ENCODE peak calls at places on chromosomes 7 and 10, in five cellular contexts. One of them, this sample, is unnamed.

GRCh38 chr7:30969604-30969970 is 5.8 kb downstream of the GHRHR start:
- DNase-seq in Peyer's patch: no peak
- DNase-seq in gastrocnemius medialis: no peak
- DNase-seq in uterus: no peak
- DNase-seq in thyroid gland: no peak
- DNase-seq in this sample: no peak

GRCh38 chr10:11162828-11163599 is 145.3 kb downstream of the CELF2 start:
- DNase-seq in Peyer's patch: no peak
- DNase-seq in uterus: peak
- DNase-seq in gastrocnemius medialis: peak
- DNase-seq in thyroid gland: peak
- DNase-seq in this sample: peak

GRCh38 chr10:88791924-88792323 is 10.6 kb upstream of the LIPM start:
- DNase-seq in thyroid gland: peak
- DNase-seq in uterus: no peak
- DNase-seq in gastrocnemius medialis: no peak
- DNase-seq in Peyer's patch: no peak
- DNase-seq in this sample: no peak

GRCh38 chr10:114957673-114958072 is 19.7 kb downstream of the TRUB1 start:
- DNase-seq in gastrocnemius medialis: no peak
- DNase-seq in Peyer's patch: no peak
- DNase-seq in uterus: no peak
- DNase-seq in thyroid gland: no peak
- DNase-seq in this sample: no peak

GRCh38 chr7:107989618-107990373 is 13.2 kb downstream of the LAMB1 start:
- DNase-seq in Peyer's patch: no peak
- DNase-seq in uterus: no peak
- DNase-seq in gastrocnemius medialis: no peak
- DNase-seq in thyroid gland: no peak
- DNase-seq in this sample: no peak

GRCh38 chr10:76195990-76196389 is 764.6 kb downstream of the LRMDA start:
- DNase-seq in thyroid gland: no peak
- DNase-seq in uterus: no peak
- DNase-seq in gastrocnemius medialis: no peak
- DNase-seq in Peyer's patch: no peak
- DNase-seq in this sample: no peak

GRCh38 chr10:19817251-19818046 is 1.2 kb downstream of the PLXDC2 start:
- DNase-seq in gastrocnemius medialis: peak
- DNase-seq in Peyer's patch: peak
- DNase-seq in uterus: peak
- DNase-seq in thyroid gland: peak
- DNase-seq in this sample: no peak

GRCh38 chr10:103542764-103543616 is 49.5 kb downstream of the NEURL1 start:
- DNase-seq in gastrocnemius medialis: no peak
- DNase-seq in Peyer's patch: peak
- DNase-seq in thyroid gland: peak
- DNase-seq in uterus: peak
- DNase-seq in this sample: no peak

GRCh38 chr10:102776779-102777417 is 33.1 kb downstream of the WBP1L start:
- DNase-seq in uterus: peak
- DNase-seq in Peyer's patch: no peak
- DNase-seq in gastrocnemius medialis: peak
- DNase-seq in thyroid gland: peak
- DNase-seq in this sample: peak

GRCh38 chr7:1127001-1127400 is 33.0 kb downstream of the ZFAND2A start:
- DNase-seq in gastrocnemius medialis: no peak
- DNase-seq in uterus: no peak
- DNase-seq in Peyer's patch: no peak
- DNase-seq in thyroid gland: no peak
- DNase-seq in this sample: no peak

GRCh38 chr10:36367362-36367761 is 725.3 kb upstream of the FZD8 start:
- DNase-seq in gastrocnemius medialis: no peak
- DNase-seq in Peyer's patch: no peak
- DNase-seq in thyroid gland: no peak
- DNase-seq in uterus: no peak
- DNase-seq in this sample: no peak

GRCh38 chr10:94125856-94126255 is 132.1 kb downstream of the PLCE1 start:
- DNase-seq in uterus: no peak
- DNase-seq in gastrocnemius medialis: no peak
- DNase-seq in thyroid gland: no peak
- DNase-seq in Peyer's patch: no peak
- DNase-seq in this sample: no peak

GRCh38 chr7:81159402-81159801 is 240.6 kb upstream of the SEMA3C start:
- DNase-seq in uterus: no peak
- DNase-seq in thyroid gland: no peak
- DNase-seq in Peyer's patch: no peak
- DNase-seq in gastrocnemius medialis: no peak
- DNase-seq in this sample: no peak

GRCh38 chr7:34296663-34297062 is 361.4 kb upstream of the NPSR1 start:
- DNase-seq in Peyer's patch: no peak
- DNase-seq in thyroid gland: no peak
- DNase-seq in uterus: no peak
- DNase-seq in gastrocnemius medialis: no peak
- DNase-seq in this sample: no peak

GRCh38 chr10:101136007-101136707 is 5.1 kb downstream of the TLX1 start:
- DNase-seq in thyroid gland: no peak
- DNase-seq in gastrocnemius medialis: no peak
- DNase-seq in Peyer's patch: no peak
- DNase-seq in uterus: no peak
- DNase-seq in this sample: no peak

GRCh38 chr10:103044942-103045489 is 126.9 kb downstream of the CNNM2 start:
- DNase-seq in uterus: no peak
- DNase-seq in gastrocnemius medialis: no peak
- DNase-seq in Peyer's patch: no peak
- DNase-seq in thyroid gland: no peak
- DNase-seq in this sample: no peak

GRCh38 chr7:73769481-73770001 is 529 bp downstream of the CLDN3 start:
- DNase-seq in uterus: no peak
- DNase-seq in gastrocnemius medialis: no peak
- DNase-seq in Peyer's patch: no peak
- DNase-seq in thyroid gland: peak
- DNase-seq in this sample: no peak

GRCh38 chr7:73766556-73767229 is 3.4 kb downstream of the CLDN3 start:
- DNase-seq in Peyer's patch: no peak
- DNase-seq in thyroid gland: no peak
- DNase-seq in gastrocnemius medialis: no peak
- DNase-seq in uterus: no peak
- DNase-seq in this sample: no peak

GRCh38 chr7:73770002-73770859 is at the start of gene CLDN3:
- DNase-seq in uterus: no peak
- DNase-seq in thyroid gland: peak
- DNase-seq in Peyer's patch: peak
- DNase-seq in gastrocnemius medialis: no peak
- DNase-seq in this sample: no peak

GRCh38 chr7:73770860-73771665 is 993 bp upstream of the CLDN3 start:
- DNase-seq in thyroid gland: peak
- DNase-seq in Peyer's patch: no peak
- DNase-seq in gastrocnemius medialis: no peak
- DNase-seq in uterus: no peak
- DNase-seq in this sample: no peak

GRCh38 chr7:73768661-73769480 is 1.2 kb downstream of the CLDN3 start:
- DNase-seq in thyroid gland: peak
- DNase-seq in uterus: no peak
- DNase-seq in gastrocnemius medialis: no peak
- DNase-seq in Peyer's patch: peak
- DNase-seq in this sample: no peak
- H3K4me3 ChIP-seq in thyroid gland: peak
- H3K4me3 ChIP-seq in uterus: no peak
- H3K4me3 ChIP-seq in gastrocnemius medialis: no peak
- H3K4me3 ChIP-seq in Peyer's patch: peak
- H3K4me3 ChIP-seq in this sample: peak

GRCh38 chr10:86708068-86708782 is 39.9 kb downstream of the LDB3 start:
- DNase-seq in gastrocnemius medialis: no peak
- DNase-seq in uterus: no peak
- DNase-seq in thyroid gland: no peak
- DNase-seq in Peyer's patch: no peak
- DNase-seq in this sample: peak

GRCh38 chr10:86708783-86709778 is 40.8 kb downstream of the LDB3 start:
- DNase-seq in Peyer's patch: no peak
- DNase-seq in uterus: no peak
- DNase-seq in gastrocnemius medialis: no peak
- DNase-seq in thyroid gland: peak
- DNase-seq in this sample: no peak

GRCh38 chr10:86706401-86706841 is 38.1 kb downstream of the LDB3 start:
- DNase-seq in thyroid gland: no peak
- DNase-seq in uterus: no peak
- DNase-seq in gastrocnemius medialis: peak
- DNase-seq in Peyer's patch: peak
- DNase-seq in this sample: no peak

GRCh38 chr10:86706977-86707376 is 38.7 kb downstream of the LDB3 start:
- DNase-seq in uterus: no peak
- DNase-seq in Peyer's patch: no peak
- DNase-seq in thyroid gland: no peak
- DNase-seq in gastrocnemius medialis: no peak
- DNase-seq in this sample: no peak

GRCh38 chr10:86707505-86707904 is 39.2 kb downstream of the LDB3 start:
- DNase-seq in Peyer's patch: no peak
- DNase-seq in gastrocnemius medialis: no peak
- DNase-seq in uterus: no peak
- DNase-seq in thyroid gland: no peak
- DNase-seq in this sample: peak
- H3K27ac ChIP-seq in Peyer's patch: no peak
- H3K27ac ChIP-seq in gastrocnemius medialis: peak
- H3K27ac ChIP-seq in uterus: no peak
- H3K27ac ChIP-seq in thyroid gland: no peak
- H3K27ac ChIP-seq in this sample: no peak

GRCh38 chr10:132338876-132339275 is 6.9 kb downstream of the LRRC27 start:
- DNase-seq in gastrocnemius medialis: no peak
- DNase-seq in thyroid gland: no peak
- DNase-seq in uterus: no peak
- DNase-seq in Peyer's patch: no peak
- DNase-seq in this sample: no peak

GRCh38 chr10:132339276-132339675 is 7.3 kb downstream of the LRRC27 start:
- DNase-seq in uterus: no peak
- DNase-seq in gastrocnemius medialis: no peak
- DNase-seq in thyroid gland: no peak
- DNase-seq in Peyer's patch: no peak
- DNase-seq in this sample: no peak

GRCh38 chr10:132342553-132342952 is 10.6 kb downstream of the LRRC27 start:
- DNase-seq in thyroid gland: no peak
- DNase-seq in Peyer's patch: no peak
- DNase-seq in gastrocnemius medialis: no peak
- DNase-seq in uterus: no peak
- DNase-seq in this sample: no peak

GRCh38 chr10:132341781-132342180 is 9.8 kb downstream of the LRRC27 start:
- DNase-seq in uterus: no peak
- DNase-seq in gastrocnemius medialis: no peak
- DNase-seq in Peyer's patch: no peak
- DNase-seq in thyroid gland: no peak
- DNase-seq in this sample: no peak

GRCh38 chr10:132341017-132341416 is 9.0 kb downstream of the LRRC27 start:
- DNase-seq in Peyer's patch: no peak
- DNase-seq in uterus: no peak
- DNase-seq in gastrocnemius medialis: no peak
- DNase-seq in thyroid gland: no peak
- DNase-seq in this sample: no peak
- TF ChIP-seq CTCF in Peyer's patch: no peak
- TF ChIP-seq CTCF in uterus: no peak
- TF ChIP-seq CTCF in gastrocnemius medialis: no peak
- TF ChIP-seq CTCF in thyroid gland: no peak
- TF ChIP-seq CTCF in this sample: no peak

DNA sequence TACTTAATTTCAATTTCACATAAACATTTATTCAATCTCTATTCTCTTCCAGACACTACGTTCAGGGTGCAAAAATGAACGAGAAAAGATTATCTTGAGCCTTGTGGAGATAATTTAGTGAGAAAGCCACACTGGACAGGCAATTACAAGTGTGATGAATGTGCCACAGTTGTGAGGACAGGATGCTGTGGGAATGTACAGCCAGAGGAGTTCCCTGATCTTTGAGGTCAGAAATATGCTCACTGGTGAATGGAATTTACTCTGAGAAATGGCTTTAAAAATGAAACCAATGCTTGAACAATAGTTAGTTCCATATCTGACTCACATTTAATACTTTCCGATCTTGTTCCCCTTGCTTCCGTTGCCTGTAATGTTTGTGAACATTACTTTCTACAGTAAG is 864.8 kb downstream of the GATA3 start:
- DNase-seq in thyroid gland: no peak
- DNase-seq in Peyer's patch: no peak
- DNase-seq in uterus: no peak
- DNase-seq in gastrocnemius medialis: no peak
- DNase-seq in this sample: no peak
- H3K4me3 ChIP-seq in thyroid gland: no peak
- H3K4me3 ChIP-seq in Peyer's patch: no peak
- H3K4me3 ChIP-seq in uterus: no peak
- H3K4me3 ChIP-seq in gastrocnemius medialis: no peak
- H3K4me3 ChIP-seq in this sample: no peak

DNA sequence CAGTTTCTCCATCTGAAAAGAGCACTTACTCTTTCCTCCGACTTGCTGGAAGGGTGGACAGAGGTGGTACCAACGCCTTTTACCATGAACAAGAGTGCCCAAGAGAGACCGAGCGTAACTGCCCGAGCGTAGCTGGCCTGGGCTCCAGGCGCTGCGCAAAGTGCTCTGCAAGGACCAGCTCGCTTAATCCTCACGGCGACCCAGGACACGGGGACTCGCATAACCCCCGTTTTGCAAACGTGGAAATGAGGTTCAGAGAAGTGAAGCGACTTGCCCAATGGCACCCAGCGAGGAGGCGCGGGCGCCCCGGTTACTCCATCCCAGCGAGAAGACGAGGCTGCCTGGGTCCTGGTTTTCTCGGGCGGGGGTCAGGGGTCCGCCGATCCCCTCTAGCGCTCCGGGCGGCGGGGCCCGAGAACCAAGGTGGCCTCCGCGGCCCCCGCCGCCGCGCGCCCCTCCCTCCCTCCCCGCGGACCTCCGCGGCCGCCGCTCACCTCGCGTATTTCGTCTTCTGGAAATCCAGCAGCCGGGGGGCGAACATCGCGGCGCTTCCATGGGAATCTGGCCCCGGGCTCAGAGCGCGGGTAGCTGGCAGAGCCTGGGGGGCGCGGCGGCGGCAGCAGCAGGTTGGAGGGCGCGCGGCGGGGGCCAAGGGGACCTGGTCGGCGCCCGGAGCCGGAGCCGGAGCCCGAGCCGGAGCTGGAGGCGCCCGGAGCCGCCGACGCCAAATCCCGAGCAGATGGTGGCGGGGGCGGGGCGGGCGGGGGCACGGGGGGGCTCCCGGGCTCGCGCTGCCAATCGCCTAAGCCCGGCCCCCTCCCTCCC is at the start of gene MMD2:
- DNase-seq in gastrocnemius medialis: no peak
- DNase-seq in Peyer's patch: peak
- DNase-seq in uterus: no peak
- DNase-seq in thyroid gland: no peak
- DNase-seq in this sample: no peak
- H3K27ac ChIP-seq in gastrocnemius medialis: no peak
- H3K27ac ChIP-seq in Peyer's patch: no peak
- H3K27ac ChIP-seq in uterus: no peak
- H3K27ac ChIP-seq in thyroid gland: no peak
- H3K27ac ChIP-seq in this sample: no peak